ENCODE peak calls at places on chromosomes 6 and 20, in ten cellular contexts. D is neural progenitor cell, B is neuronal stem cell, L is fibroblast of lung, W is GM23338, E is GM12878, Q is IMR-90, V is A549, S is hepatocyte, Z is OCI-LY7. O is an unnamed sample. For H3K4me1, the result is how much of the 10 kb centered on the place peaks cover.

GRCh38 chr6:11848852-11849731 is 70.5 kb upstream of the ADTRP start:
- DNase-seq in D (no peak), B (no peak), L (no peak), W (no peak), E (no peak), Q (peak), V (no peak), S (no peak), Z (no peak), O (no peak)

GRCh38 chr6:88165877-88166492 is at the start of gene CNR1:
- DNase-seq in D (peak), B (peak), L (peak), W (peak), E (no peak), Q (no peak), V (peak), S (peak), Z (peak), O (peak)

GRCh38 chr6:32941412-32941784 is 570 bp upstream of the HLA-DMB start:
- DNase-seq in D (peak), B (no peak), L (no peak), W (no peak), E (peak), Q (no peak), V (no peak), S (no peak), Z (peak), O (no peak)

GRCh38 chr6:144895313-144895712 is 610.2 kb downstream of the UTRN start:
- DNase-seq in D (no peak), B (no peak), L (no peak), W (no peak), E (no peak), Q (no peak), V (no peak), S (no peak), Z (no peak), O (no peak)

GRCh38 chr6:92589970-92590369 is 829.4 kb downstream of the EPHA7 start:
- DNase-seq in D (no peak), B (no peak), L (peak), W (no peak), E (no peak), Q (peak), V (no peak), S (peak), Z (no peak), O (no peak)

GRCh38 chr20:3679749-3680700 is 1.8 kb downstream of the ADAM33 start:
- DNase-seq in D (peak), B (no peak), L (peak), W (peak), E (no peak), Q (peak), V (no peak), S (peak), Z (no peak), O (peak)

GRCh38 chr6:32796848-32797776 is 19.7 kb downstream of the HLA-DOB start:
- DNase-seq in D (peak), B (peak), L (peak), W (peak), E (no peak), Q (peak), V (peak), S (peak), Z (peak), O (peak)

GRCh38 chr6:16274519-16275229 is 36.3 kb downstream of the GMPR start:
- DNase-seq in D (no peak), B (no peak), L (no peak), W (no peak), E (no peak), Q (no peak), V (no peak), S (no peak), Z (no peak), O (peak)

GRCh38 chr20:6848041-6848440 is 80.6 kb downstream of the BMP2 start:
- DNase-seq in D (no peak), B (no peak), L (no peak), W (no peak), E (no peak), Q (no peak), V (no peak), S (no peak), Z (no peak), O (no peak)

GRCh38 chr20:56802805-56803204 is 173.7 kb downstream of the TFAP2C start:
- DNase-seq in D (no peak), B (no peak), L (no peak), W (no peak), E (no peak), Q (no peak), V (no peak), S (no peak), Z (no peak), O (no peak)

GRCh38 chr6:162178266-162178665 is 549.3 kb downstream of the PRKN start:
- DNase-seq in D (no peak), B (no peak), L (no peak), W (no peak), E (no peak), Q (no peak), V (no peak), S (no peak), Z (no peak), O (no peak)

GRCh38 chr20:58753267-58753928 is 60.8 kb downstream of the NPEPL1 start:
- DNase-seq in D (peak), B (no peak), L (no peak), W (peak), E (no peak), Q (no peak), V (no peak), S (no peak), Z (no peak), O (no peak)

GRCh38 chr6:135481786-135482369 is 15.7 kb downstream of the AHI1 start:
- DNase-seq in D (peak), B (no peak), L (peak), W (peak), E (no peak), Q (peak), V (no peak), S (no peak), Z (peak), O (no peak)

GRCh38 chr6:132253906-132254305 is 147.4 kb downstream of the MOXD1 start:
- DNase-seq in D (no peak), B (no peak), L (no peak), W (peak), E (no peak), Q (no peak), V (no peak), S (no peak), Z (no peak), O (no peak)

GRCh38 chr6:156982168-156982567 is 205.0 kb downstream of the ARID1B start:
- DNase-seq in D (no peak), B (no peak), L (no peak), W (no peak), E (no peak), Q (no peak), V (no peak), S (no peak), Z (peak), O (no peak)

GRCh38 chr20:43984587-43984986 is 69.9 kb downstream of the TOX2 start:
- DNase-seq in D (no peak), B (no peak), L (no peak), W (no peak), E (no peak), Q (no peak), V (no peak), S (no peak), Z (no peak), O (no peak)

GRCh38 chr6:15313367-15313766 is 67.5 kb downstream of the JARID2 start:
- DNase-seq in D (no peak), B (no peak), L (no peak), W (no peak), E (no peak), Q (no peak), V (no peak), S (no peak), Z (peak), O (no peak)

GRCh38 chr6:170125447-170126300 is 165.2 kb downstream of the DLL1 start:
- DNase-seq in D (no peak), B (no peak), L (no peak), W (no peak), E (no peak), Q (no peak), V (no peak), S (no peak), Z (no peak), O (no peak)

GRCh38 chr6:37323568-37323967 is 30.2 kb upstream of the RNF8 start:
- DNase-seq in D (no peak), B (no peak), L (peak), W (no peak), E (no peak), Q (peak), V (no peak), S (no peak), Z (no peak), O (no peak)

GRCh38 chr20:61803903-61804804 is 261.5 kb downstream of the TAF4 start:
- DNase-seq in D (peak), B (no peak), L (no peak), W (no peak), E (peak), Q (peak), V (no peak), S (no peak), Z (no peak), O (peak)

GRCh38 chr6:105526198-105526872 is 123.5 kb upstream of the PREP start:
- DNase-seq in D (no peak), B (no peak), L (no peak), W (no peak), E (no peak), Q (no peak), V (no peak), S (no peak), Z (no peak), O (no peak)

GRCh38 chr6:95431637-95432228 is 145.6 kb upstream of the MANEA start:
- DNase-seq in D (peak), B (peak), L (peak), W (peak), E (no peak), Q (peak), V (peak), S (peak), Z (peak), O (peak)

GRCh38 chr6:119842191-119842590 is 492.6 kb upstream of the MAN1A1 start:
- DNase-seq in D (no peak), B (no peak), L (no peak), W (no peak), E (no peak), Q (no peak), V (no peak), S (no peak), Z (no peak), O (no peak)

GRCh38 chr6:137746264-137746663 is 120.8 kb upstream of the TNFAIP3 start:
- DNase-seq in D (no peak), B (no peak), L (no peak), W (no peak), E (no peak), Q (no peak), V (no peak), S (no peak), Z (no peak), O (no peak)

GRCh38 chr6:3759656-3760245 is 8.2 kb upstream of the PXDC1 start:
- DNase-seq in D (no peak), B (no peak), L (peak), W (no peak), E (no peak), Q (peak), V (peak), S (no peak), Z (no peak), O (peak)

GRCh38 chr6:4607026-4607704 is 169.0 kb upstream of the CDYL start:
- DNase-seq in D (no peak), B (no peak), L (peak), W (no peak), E (no peak), Q (peak), V (no peak), S (no peak), Z (no peak), O (no peak)

GRCh38 chr6:15342114-15342513 is 96.2 kb downstream of the JARID2 start:
- DNase-seq in D (peak), B (no peak), L (no peak), W (no peak), E (no peak), Q (no peak), V (no peak), S (no peak), Z (no peak), O (no peak)

GRCh38 chr20:5264807-5265206 is 51.9 kb downstream of the PROKR2 start:
- DNase-seq in D (no peak), B (no peak), L (no peak), W (no peak), E (no peak), Q (no peak), V (no peak), S (no peak), Z (no peak), O (no peak)

GRCh38 chr6:40326689-40327404 is 260.3 kb downstream of the LRFN2 start:
- DNase-seq in D (no peak), B (no peak), L (no peak), W (no peak), E (no peak), Q (no peak), V (no peak), S (no peak), Z (peak), O (peak)

GRCh38 chr6:154615483-154616025 is 105.1 kb upstream of the CNKSR3 start:
- DNase-seq in D (no peak), B (no peak), L (peak), W (peak), E (no peak), Q (peak), V (peak), S (peak), Z (no peak), O (peak)

GRCh38 chr6:90249044-90249443 is 47.6 kb downstream of the BACH2 start:
- DNase-seq in D (no peak), B (no peak), L (no peak), W (no peak), E (no peak), Q (peak), V (no peak), S (no peak), Z (no peak), O (peak)

GRCh38 chr6:33205172-33206026 is 944 bp downstream of the HSD17B8 start:
- DNase-seq in D (peak), B (no peak), L (no peak), W (peak), E (no peak), Q (peak), V (peak), S (peak), Z (peak), O (peak)

GRCh38 chr20:56322661-56323060 is 36.1 kb upstream of the FAM210B start:
- DNase-seq in D (no peak), B (no peak), L (no peak), W (no peak), E (no peak), Q (no peak), V (no peak), S (no peak), Z (no peak), O (no peak)

GRCh38 chr6:138550346-138550767 is 51.1 kb upstream of the NHSL1 start:
- DNase-seq in D (no peak), B (no peak), L (peak), W (no peak), E (no peak), Q (no peak), V (peak), S (no peak), Z (no peak), O (peak)

GRCh38 chr6:44580901-44581300 is 193.4 kb downstream of the CDC5L start:
- DNase-seq in D (no peak), B (no peak), L (peak), W (no peak), E (no peak), Q (peak), V (no peak), S (no peak), Z (no peak), O (peak)

GRCh38 chr6:109202409-109203264 is 107.3 kb downstream of the CEP57L1 start:
- DNase-seq in D (no peak), B (no peak), L (no peak), W (peak), E (no peak), Q (peak), V (no peak), S (no peak), Z (no peak), O (no peak)

GRCh38 chr6:4608361-4609115 is 167.7 kb upstream of the CDYL start:
- DNase-seq in D (no peak), B (no peak), L (no peak), W (no peak), E (no peak), Q (no peak), V (no peak), S (no peak), Z (no peak), O (no peak)

GRCh38 chr6:16805190-16805860 is 44.1 kb upstream of the ATXN1 start:
- DNase-seq in D (no peak), B (no peak), L (no peak), W (peak), E (no peak), Q (no peak), V (no peak), S (no peak), Z (no peak), O (no peak)

GRCh38 chr6:72530750-72531149 is 91.1 kb upstream of the KCNQ5 start:
- DNase-seq in D (no peak), B (no peak), L (no peak), W (no peak), E (no peak), Q (no peak), V (no peak), S (no peak), Z (no peak), O (no peak)
- H3K4me2 ChIP-seq in D (no peak), B (no peak), L (no peak), W (no peak), E (no peak), Q (no peak), V (no peak), S (no peak), Z (no peak), O (no peak)

DNA sequence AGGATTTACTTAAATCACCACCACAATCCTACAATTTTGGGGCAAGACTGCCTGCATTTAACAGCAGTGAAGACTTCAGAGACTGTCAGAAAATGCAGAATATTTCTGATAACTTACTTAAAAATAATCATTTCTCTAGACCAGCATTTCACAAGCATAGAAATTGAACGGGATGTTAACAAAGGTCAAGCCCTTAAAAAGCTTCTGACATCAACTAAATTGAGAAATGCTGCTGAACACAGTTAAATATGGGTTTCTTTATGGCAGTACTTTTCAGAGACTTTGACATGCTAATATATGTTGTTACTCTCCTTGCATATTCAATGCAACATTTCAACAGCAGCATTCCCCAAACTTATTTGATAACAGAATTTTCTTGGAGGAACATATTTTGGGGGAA is 84.5 kb downstream of the KIF13A start:
- DNase-seq in D (no peak), B (no peak), L (peak), W (no peak), E (no peak), Q (no peak), V (no peak), S (no peak), Z (no peak), O (no peak)
- H3K4me1 ChIP-seq in D (under half), B (under half), L (under half), W (under half), E (under half), Q (under half), V (under half), S (under half), Z (under half), O (under half)

GRCh38 chr6:158707826-158708225 is 58.0 kb downstream of the SYTL3 start:
- DNase-seq in D (no peak), B (no peak), L (peak), W (no peak), E (no peak), Q (no peak), V (no peak), S (peak), Z (peak), O (peak)
- H3K4me2 ChIP-seq in D (no peak), B (no peak), L (peak), W (no peak), E (peak), Q (peak), V (peak), S (peak), Z (peak), O (peak)

DNA sequence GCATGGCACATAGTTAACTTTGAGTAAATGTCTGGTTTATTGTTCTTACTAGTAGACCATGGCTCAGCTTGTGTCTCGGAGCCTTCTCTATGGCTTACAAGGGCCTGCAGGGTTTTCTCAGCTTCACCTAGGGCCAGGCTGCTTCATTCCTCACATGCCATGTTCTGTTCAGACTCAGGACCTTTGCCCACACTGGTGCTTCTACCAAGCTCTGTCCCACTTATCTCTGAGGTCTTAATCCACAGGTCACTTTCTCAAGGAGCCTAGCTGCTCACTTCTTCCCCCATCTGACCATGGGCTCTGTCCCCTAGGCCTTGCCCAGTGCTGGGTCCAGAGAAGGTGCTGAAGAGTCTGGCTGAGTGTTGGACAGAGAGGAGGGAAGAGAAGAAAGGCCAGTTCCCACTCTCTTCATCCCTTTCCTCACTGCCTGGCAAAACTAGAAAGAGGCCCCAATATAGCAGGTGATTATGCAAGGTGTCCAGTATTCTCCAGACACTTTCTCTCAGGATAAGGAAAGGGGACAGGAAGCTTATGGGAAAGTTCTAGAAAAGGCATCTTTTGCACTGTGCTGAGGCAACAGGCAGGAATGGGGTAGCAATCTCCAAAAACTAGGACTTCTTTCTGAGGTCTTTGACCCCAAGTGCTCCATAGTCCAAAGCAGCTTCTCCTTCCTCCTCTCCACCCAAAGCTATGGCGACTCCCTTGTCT is 40.0 kb downstream of the COX4I2 start:
- DNase-seq in D (no peak), B (no peak), L (no peak), W (no peak), E (no peak), Q (no peak), V (no peak), S (no peak), Z (no peak), O (no peak)
- H3K4me1 ChIP-seq in D (under half), B (under half), L (under half), W (under half), E (under half), Q (under half), V (half or more), S (half or more), Z (half or more), O (half or more)

O was measured in osteoblast.